ENCODE peak calls at places on chromosomes 7 and 10, in four cellular contexts. K is HepG2, Z is SK-N-SH, T is GM12878. H is an unnamed sample.

GRCh38 chr7:84042110-84042539 is 152.5 kb downstream of the SEMA3A start:
- DNase-seq in T (no peak), Z (no peak), K (no peak), H (no peak)

GRCh38 chr10:64007157-64007556 is 486.0 kb downstream of the REEP3 start:
- DNase-seq in K (no peak), Z (no peak), T (no peak), H (no peak)

GRCh38 chr10:104277785-104278184 is 8.8 kb downstream of the GSTO2 start:
- DNase-seq in K (peak; percentile 77), Z (no peak), T (no peak), H (no peak)

GRCh38 chr7:137879357-137880158 is 32.8 kb upstream of the DGKI start:
- DNase-seq in Z (no peak), T (no peak), K (no peak), H (no peak)

GRCh38 chr10:11018426-11018818 is 750 bp downstream of the CELF2 start:
- DNase-seq in K (no peak), T (no peak), Z (no peak), H (no peak)

GRCh38 chr7:100476903-100477870 is 1.8 kb downstream of the TSC22D4 start:
- DNase-seq in Z (peak; percentile 61), K (no peak), T (no peak), H (no peak)

GRCh38 chr7:95899919-95900513 is 127.7 kb downstream of the DYNC1I1 start:
- DNase-seq in K (peak; percentile 3), T (no peak), Z (no peak), H (no peak)

GRCh38 chr10:88165849-88166271 is 302.4 kb downstream of the PTEN start:
- DNase-seq in K (no peak), T (no peak), Z (no peak), H (no peak)

GRCh38 chr10:13990392-13990805 is 340.3 kb downstream of the FRMD4A start:
- DNase-seq in K (no peak), Z (no peak), T (no peak), H (no peak)

GRCh38 chr7:107069457-107069856 is 25.0 kb downstream of the PRKAR2B start:
- DNase-seq in T (no peak), K (no peak), Z (no peak), H (no peak)

GRCh38 chr10:122422266-122422980 is 32.0 kb upstream of the ARMS2 start:
- DNase-seq in T (no peak), K (no peak), Z (no peak), H (no peak)

GRCh38 chr7:151058766-151059361 is 525 bp upstream of the SLC4A2 start:
- DNase-seq in K (no peak), T (no peak), Z (no peak), H (no peak)

GRCh38 chr10:86770412-86770960 is 14.1 kb downstream of the BMPR1A start:
- DNase-seq in Z (no peak), K (no peak), T (no peak), H (no peak)

GRCh38 chr10:122647383-122647968 is 52.2 kb downstream of the C10orf120 start:
- DNase-seq in Z (no peak), K (no peak), T (no peak), H (no peak)

GRCh38 chr10:49349390-49349789 is 46.5 kb downstream of the DRGX start:
- DNase-seq in K (no peak), Z (no peak), T (no peak), H (no peak)

GRCh38 chr7:99268361-99268908 is 4.2 kb upstream of the MYH16 start:
- DNase-seq in T (no peak), K (no peak), Z (no peak), H (no peak)

GRCh38 chr7:100469227-100470044 is 5.4 kb upstream of the SPACDR start:
- DNase-seq in K (peak; percentile 51), T (no peak), Z (peak; percentile 98), H (no peak)

GRCh38 chr7:17367502-17367901 is 69.0 kb downstream of the AHR start:
- DNase-seq in T (no peak), Z (no peak), K (no peak), H (no peak)

GRCh38 chr7:155674556-155674955 is 30.1 kb downstream of the RBM33 start:
- DNase-seq in K (no peak), T (no peak), Z (no peak), H (no peak)

GRCh38 chr10:88505680-88506215 is 77.4 kb downstream of the RNLS start:
- DNase-seq in Z (no peak), K (no peak), T (no peak), H (no peak)

GRCh38 chr7:31764457-31764856 is 77.4 kb downstream of the PPP1R17 start:
- DNase-seq in K (no peak), Z (no peak), T (no peak), H (no peak)

GRCh38 chr7:155959894-155960293 is 147.6 kb upstream of the SHH start:
- DNase-seq in K (no peak), Z (no peak), T (no peak), H (peak; percentile 43)

GRCh38 chr7:65444211-65444842 is 70.7 kb downstream of the ZNF92 start:
- DNase-seq in T (no peak), K (peak; percentile 79), Z (no peak), H (no peak)

GRCh38 chr7:45153238-45153637 is 4.4 kb upstream of the RAMP3 start:
- DNase-seq in K (no peak), Z (no peak), T (no peak), H (no peak)

GRCh38 chr7:138245682-138246081 is 169.4 kb downstream of the AKR1D1 start:
- DNase-seq in Z (no peak), T (no peak), K (peak; percentile 97), H (no peak)

GRCh38 chr10:92156874-92157273 is 134.0 kb downstream of the CPEB3 start:
- DNase-seq in Z (no peak), T (no peak), K (no peak), H (no peak)

GRCh38 chr10:13969792-13970140 is 361.0 kb downstream of the FRMD4A start:
- DNase-seq in K (no peak), T (peak; percentile 52), Z (no peak), H (no peak)

GRCh38 chr10:110912374-110912773 is 6.6 kb downstream of the BBIP1 start:
- DNase-seq in Z (peak; percentile 42), T (no peak), K (no peak), H (no peak)

GRCh38 chr7:97851725-97852124 is 20.5 kb downstream of the ASNS start:
- DNase-seq in K (no peak), Z (no peak), T (no peak), H (no peak)

GRCh38 chr10:86968271-86968993 is at the start of gene ADIRF:
- DNase-seq in Z (no peak), K (no peak), T (no peak), H (peak; percentile 46)

GRCh38 chr7:3880221-3880935 is 579.3 kb downstream of the SDK1 start:
- DNase-seq in T (no peak), Z (peak; percentile 74), K (no peak), H (no peak)

GRCh38 chr10:61902448-61903183 is 1.1 kb downstream of the ARID5B start:
- DNase-seq in Z (peak; percentile 62), T (no peak), K (peak; percentile 70), H (no peak)

GRCh38 chr10:65110029-65110428 is 1588.8 kb downstream of the REEP3 start:
- DNase-seq in K (no peak), Z (no peak), T (no peak), H (no peak)

GRCh38 chr10:48287417-48288391 is 13.2 kb upstream of the FRMPD2 start:
- DNase-seq in Z (peak; percentile 22), K (no peak), T (peak; percentile 87), H (no peak)

GRCh38 chr10:35961501-35961900 is 319.4 kb upstream of the FZD8 start:
- DNase-seq in T (no peak), K (no peak), Z (no peak), H (no peak)
- TF ChIP-seq TCF12 in T (no peak), K (no peak), Z (no peak), H (no peak)

DNA sequence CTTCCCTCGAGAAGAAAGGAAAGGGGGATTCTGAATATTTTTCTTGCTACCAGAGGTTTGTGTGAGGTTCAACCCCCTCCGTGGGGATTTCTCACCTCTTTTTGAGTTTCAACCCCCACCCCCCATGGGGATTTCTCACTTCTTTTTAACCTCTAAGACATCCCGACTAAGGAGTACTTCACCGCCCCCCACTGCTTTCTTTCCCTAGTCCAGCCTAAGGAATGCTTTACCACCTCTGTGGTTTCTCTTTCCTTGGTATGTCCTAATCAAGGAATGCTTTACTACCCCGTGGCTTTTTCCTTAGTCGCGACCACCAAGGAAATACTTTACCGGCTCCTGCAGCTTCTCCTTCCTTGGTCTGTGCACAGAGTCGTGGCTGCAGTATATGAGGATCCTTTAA is 149.4 kb downstream of the LYZL1 start:
- DNase-seq in T (no peak), K (no peak), Z (no peak), H (no peak)
- TF ChIP-seq USF2 in T (no peak), K (no peak), Z (no peak), H (no peak)

GRCh38 chr10:102565793-102566192 is 62.0 kb downstream of the SUFU start:
- DNase-seq in Z (no peak), K (peak; percentile 9), T (no peak), H (peak; percentile 78)
- TF ChIP-seq TCF12 in Z (no peak), K (no peak), T (no peak), H (peak; percentile 43)

DNA sequence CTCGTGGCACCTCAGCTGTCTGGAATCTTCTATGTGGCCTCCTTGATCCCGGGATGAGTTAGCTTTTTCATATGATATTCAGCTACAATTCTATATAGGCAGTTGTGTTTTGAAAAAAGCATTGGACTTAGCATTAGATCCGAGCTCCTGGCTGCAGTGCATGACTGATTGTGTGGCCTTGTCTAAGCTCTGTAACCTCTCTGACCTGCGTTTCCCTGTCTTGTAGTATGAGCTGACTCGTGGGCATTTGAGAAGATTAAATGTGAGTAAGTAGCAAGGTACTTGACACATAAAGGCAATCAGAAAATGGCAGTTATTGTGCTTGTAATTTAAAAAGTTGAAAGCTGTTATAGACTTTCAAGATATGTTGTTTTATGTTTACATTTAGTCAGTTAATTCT is 85.9 kb downstream of the CCNY start:
- DNase-seq in Z (no peak), T (no peak), K (peak; percentile 31), H (no peak)
- TF ChIP-seq USF2 in Z (no peak), T (no peak), K (no peak), H (no peak)

DNA sequence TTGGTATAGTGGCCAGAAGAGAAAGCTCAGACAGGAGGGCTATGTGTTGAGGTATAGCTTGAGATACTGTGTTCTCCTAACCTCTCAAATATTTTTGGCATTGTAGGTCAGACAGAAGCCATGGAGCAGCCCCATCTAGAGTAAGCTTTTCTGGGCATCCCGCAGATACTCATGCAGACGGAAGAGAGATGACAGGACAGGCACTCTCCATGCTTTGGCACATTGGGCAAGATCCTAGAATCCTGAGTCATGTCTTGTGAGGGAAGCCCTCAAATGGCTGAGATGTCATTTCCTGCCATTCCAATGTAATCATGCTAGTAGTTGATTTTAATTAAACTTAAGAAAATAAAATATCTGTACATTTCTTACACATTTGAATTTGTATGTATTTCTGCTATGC is 16.8 kb upstream of the KIF20B start:
- DNase-seq in Z (no peak), K (no peak), T (no peak), H (no peak)
- TF ChIP-seq TCF12 in Z (no peak), K (no peak), T (no peak), H (no peak)

GRCh38 chr10:75084834-75085384 is 26.5 kb upstream of the SAMD8 start:
- DNase-seq in T (no peak), K (no peak), Z (no peak), H (no peak)
- TF ChIP-seq USF2 in T (no peak), K (no peak), Z (no peak), H (no peak)

H was measured in H1.